ENCODE peak calls at places on chromosomes 4 and X, in seven cellular contexts. One of them, this sample, is unnamed.

GRCh38 chr4:158259955-158260575 is 49.8 kb downstream of the TMEM144 start:
- DNase-seq in NCI-H526 treated with DMSO at 0.1 percent for 48 hours: peak; percentile 12
- DNase-seq in endodermal cell: no peak
- DNase-seq in activated T-helper 1 cell treated with anti-CD3 and anti-CD28 coated beads, Interleukin-2, amount 50 U/mL, for 16 hours: no peak
- DNase-seq in IMR-90: peak; percentile 42
- DNase-seq in tibial nerve: no peak
- DNase-seq in CD8-positive, alpha-beta memory T cell: no peak
- DNase-seq in this sample: no peak

GRCh38 chrX:20545538-20545937 is 278.8 kb upstream of the RPS6KA3 start:
- DNase-seq in NCI-H526 treated with DMSO at 0.1 percent for 48 hours: no peak
- DNase-seq in endodermal cell: no peak
- DNase-seq in activated T-helper 1 cell treated with anti-CD3 and anti-CD28 coated beads, Interleukin-2, amount 50 U/mL, for 16 hours: no peak
- DNase-seq in IMR-90: peak; percentile 43
- DNase-seq in tibial nerve: no peak
- DNase-seq in CD8-positive, alpha-beta memory T cell: no peak
- DNase-seq in this sample: no peak

GRCh38 chr4:742742-743311 is 37.2 kb downstream of the PCGF3 start:
- DNase-seq in NCI-H526 treated with DMSO at 0.1 percent for 48 hours: no peak
- DNase-seq in endodermal cell: peak; percentile 92
- DNase-seq in activated T-helper 1 cell treated with anti-CD3 and anti-CD28 coated beads, Interleukin-2, amount 50 U/mL, for 16 hours: peak; percentile 62
- DNase-seq in IMR-90: peak; percentile 42
- DNase-seq in tibial nerve: peak; percentile 55
- DNase-seq in CD8-positive, alpha-beta memory T cell: peak; percentile 64
- DNase-seq in this sample: peak; percentile 81

GRCh38 chr4:20284990-20285389 is 33.3 kb downstream of the SLIT2 start:
- DNase-seq in NCI-H526 treated with DMSO at 0.1 percent for 48 hours: no peak
- DNase-seq in endodermal cell: no peak
- DNase-seq in activated T-helper 1 cell treated with anti-CD3 and anti-CD28 coated beads, Interleukin-2, amount 50 U/mL, for 16 hours: no peak
- DNase-seq in IMR-90: peak; percentile 77
- DNase-seq in tibial nerve: no peak
- DNase-seq in CD8-positive, alpha-beta memory T cell: no peak
- DNase-seq in this sample: no peak

GRCh38 chr4:41505161-41505653 is 32.8 kb upstream of the LIMCH1 start:
- DNase-seq in NCI-H526 treated with DMSO at 0.1 percent for 48 hours: no peak
- DNase-seq in endodermal cell: no peak
- DNase-seq in activated T-helper 1 cell treated with anti-CD3 and anti-CD28 coated beads, Interleukin-2, amount 50 U/mL, for 16 hours: no peak
- DNase-seq in IMR-90: no peak
- DNase-seq in tibial nerve: no peak
- DNase-seq in CD8-positive, alpha-beta memory T cell: no peak
- DNase-seq in this sample: no peak

GRCh38 chrX:109626637-109627036 is 1.7 kb upstream of the KCNE5 start:
- DNase-seq in NCI-H526 treated with DMSO at 0.1 percent for 48 hours: no peak
- DNase-seq in endodermal cell: no peak
- DNase-seq in activated T-helper 1 cell treated with anti-CD3 and anti-CD28 coated beads, Interleukin-2, amount 50 U/mL, for 16 hours: no peak
- DNase-seq in IMR-90: no peak
- DNase-seq in tibial nerve: no peak
- DNase-seq in CD8-positive, alpha-beta memory T cell: no peak
- DNase-seq in this sample: no peak

GRCh38 chrX:78106651-78106986 is 2.6 kb downstream of the PGK1 start:
- DNase-seq in NCI-H526 treated with DMSO at 0.1 percent for 48 hours: no peak
- DNase-seq in endodermal cell: no peak
- DNase-seq in activated T-helper 1 cell treated with anti-CD3 and anti-CD28 coated beads, Interleukin-2, amount 50 U/mL, for 16 hours: no peak
- DNase-seq in IMR-90: no peak
- DNase-seq in tibial nerve: no peak
- DNase-seq in CD8-positive, alpha-beta memory T cell: no peak
- DNase-seq in this sample: no peak

GRCh38 chrX:23673108-23673507 is 5.8 kb downstream of the PRDX4 start:
- DNase-seq in NCI-H526 treated with DMSO at 0.1 percent for 48 hours: no peak
- DNase-seq in endodermal cell: no peak
- DNase-seq in activated T-helper 1 cell treated with anti-CD3 and anti-CD28 coated beads, Interleukin-2, amount 50 U/mL, for 16 hours: no peak
- DNase-seq in IMR-90: no peak
- DNase-seq in tibial nerve: no peak
- DNase-seq in CD8-positive, alpha-beta memory T cell: no peak
- DNase-seq in this sample: no peak

GRCh38 chr4:118762753-118763477 is 73.0 kb downstream of the SEC24D start:
- DNase-seq in NCI-H526 treated with DMSO at 0.1 percent for 48 hours: no peak
- DNase-seq in endodermal cell: no peak
- DNase-seq in activated T-helper 1 cell treated with anti-CD3 and anti-CD28 coated beads, Interleukin-2, amount 50 U/mL, for 16 hours: no peak
- DNase-seq in IMR-90: no peak
- DNase-seq in tibial nerve: no peak
- DNase-seq in CD8-positive, alpha-beta memory T cell: no peak
- DNase-seq in this sample: no peak

GRCh38 chr4:99633772-99634171 is 23.9 kb downstream of the C4orf54 start:
- DNase-seq in NCI-H526 treated with DMSO at 0.1 percent for 48 hours: no peak
- DNase-seq in endodermal cell: no peak
- DNase-seq in activated T-helper 1 cell treated with anti-CD3 and anti-CD28 coated beads, Interleukin-2, amount 50 U/mL, for 16 hours: no peak
- DNase-seq in IMR-90: no peak
- DNase-seq in tibial nerve: no peak
- DNase-seq in CD8-positive, alpha-beta memory T cell: no peak
- DNase-seq in this sample: no peak

GRCh38 chr4:153223418-153223792 is 19.2 kb downstream of the TRIM2 start:
- DNase-seq in NCI-H526 treated with DMSO at 0.1 percent for 48 hours: no peak
- DNase-seq in endodermal cell: no peak
- DNase-seq in activated T-helper 1 cell treated with anti-CD3 and anti-CD28 coated beads, Interleukin-2, amount 50 U/mL, for 16 hours: no peak
- DNase-seq in IMR-90: no peak
- DNase-seq in tibial nerve: no peak
- DNase-seq in CD8-positive, alpha-beta memory T cell: no peak
- DNase-seq in this sample: no peak

GRCh38 chrX:40845331-40845911 is 110.1 kb upstream of the MED14 start:
- DNase-seq in NCI-H526 treated with DMSO at 0.1 percent for 48 hours: no peak
- DNase-seq in endodermal cell: peak; percentile 75
- DNase-seq in activated T-helper 1 cell treated with anti-CD3 and anti-CD28 coated beads, Interleukin-2, amount 50 U/mL, for 16 hours: no peak
- DNase-seq in IMR-90: peak; percentile 95
- DNase-seq in tibial nerve: no peak
- DNase-seq in CD8-positive, alpha-beta memory T cell: no peak
- DNase-seq in this sample: no peak

GRCh38 chr4:56732301-56732700 is 51.2 kb upstream of the HOPX start:
- DNase-seq in NCI-H526 treated with DMSO at 0.1 percent for 48 hours: no peak
- DNase-seq in endodermal cell: no peak
- DNase-seq in activated T-helper 1 cell treated with anti-CD3 and anti-CD28 coated beads, Interleukin-2, amount 50 U/mL, for 16 hours: no peak
- DNase-seq in IMR-90: no peak
- DNase-seq in tibial nerve: no peak
- DNase-seq in CD8-positive, alpha-beta memory T cell: no peak
- DNase-seq in this sample: no peak

GRCh38 chrX:17183566-17183965 is 191.4 kb upstream of the NHS start:
- DNase-seq in NCI-H526 treated with DMSO at 0.1 percent for 48 hours: no peak
- DNase-seq in endodermal cell: no peak
- DNase-seq in activated T-helper 1 cell treated with anti-CD3 and anti-CD28 coated beads, Interleukin-2, amount 50 U/mL, for 16 hours: no peak
- DNase-seq in IMR-90: no peak
- DNase-seq in tibial nerve: no peak
- DNase-seq in CD8-positive, alpha-beta memory T cell: no peak
- DNase-seq in this sample: no peak

GRCh38 chr4:139208404-139208945 is 31.5 kb upstream of the ELF2 start:
- DNase-seq in NCI-H526 treated with DMSO at 0.1 percent for 48 hours: no peak
- DNase-seq in endodermal cell: no peak
- DNase-seq in activated T-helper 1 cell treated with anti-CD3 and anti-CD28 coated beads, Interleukin-2, amount 50 U/mL, for 16 hours: no peak
- DNase-seq in IMR-90: peak; percentile 91
- DNase-seq in tibial nerve: no peak
- DNase-seq in CD8-positive, alpha-beta memory T cell: no peak
- DNase-seq in this sample: no peak

GRCh38 chrX:24493740-24494543 is 28.9 kb downstream of the PDK3 start:
- DNase-seq in NCI-H526 treated with DMSO at 0.1 percent for 48 hours: no peak
- DNase-seq in endodermal cell: peak; percentile 67
- DNase-seq in activated T-helper 1 cell treated with anti-CD3 and anti-CD28 coated beads, Interleukin-2, amount 50 U/mL, for 16 hours: no peak
- DNase-seq in IMR-90: no peak
- DNase-seq in tibial nerve: no peak
- DNase-seq in CD8-positive, alpha-beta memory T cell: no peak
- DNase-seq in this sample: no peak

GRCh38 chr4:138300616-138301015 is 58.5 kb upstream of the SLC7A11 start:
- DNase-seq in NCI-H526 treated with DMSO at 0.1 percent for 48 hours: no peak
- DNase-seq in endodermal cell: no peak
- DNase-seq in activated T-helper 1 cell treated with anti-CD3 and anti-CD28 coated beads, Interleukin-2, amount 50 U/mL, for 16 hours: no peak
- DNase-seq in IMR-90: peak; percentile 41
- DNase-seq in tibial nerve: no peak
- DNase-seq in CD8-positive, alpha-beta memory T cell: no peak
- DNase-seq in this sample: no peak

This sample was measured in activated gamma-delta T cell treated with Interleukin-2 at 50 U/mL for 16 hours.